ENCODE peak calls at places on chromosomes 1 and 21, in six cellular contexts. One of them, this sample, is unnamed.

GRCh38 chr1:4058706-4059105 is 158.6 kb upstream of the C1orf174 start:
- DNase-seq in IMR-90: no peak
- DNase-seq in GM23248: no peak
- DNase-seq in astrocyte: no peak
- DNase-seq in neural progenitor cell: no peak
- DNase-seq in H9: no peak
- DNase-seq in this sample: no peak

GRCh38 chr1:181083842-181084605 is 4.5 kb upstream of the IER5 start:
- DNase-seq in IMR-90: no peak
- DNase-seq in GM23248: peak; percentile 58
- DNase-seq in astrocyte: no peak
- DNase-seq in neural progenitor cell: peak; percentile 69
- DNase-seq in H9: peak; percentile 65
- DNase-seq in this sample: no peak

GRCh38 chr1:38888423-38889333 is 7.3 kb upstream of the GJA9 start:
- DNase-seq in IMR-90: no peak
- DNase-seq in GM23248: no peak
- DNase-seq in astrocyte: no peak
- DNase-seq in neural progenitor cell: no peak
- DNase-seq in H9: no peak
- DNase-seq in this sample: no peak

GRCh38 chr1:185894806-185895205 is 160.6 kb downstream of the HMCN1 start:
- DNase-seq in IMR-90: peak; percentile 46
- DNase-seq in GM23248: peak; percentile 43
- DNase-seq in astrocyte: peak; percentile 56
- DNase-seq in neural progenitor cell: no peak
- DNase-seq in H9: no peak
- DNase-seq in this sample: no peak

GRCh38 chr1:246875041-246876026 is 56.4 kb downstream of the AHCTF1 start:
- DNase-seq in IMR-90: peak; percentile 88
- DNase-seq in GM23248: peak; percentile 83
- DNase-seq in astrocyte: peak; percentile 79
- DNase-seq in neural progenitor cell: no peak
- DNase-seq in H9: no peak
- DNase-seq in this sample: no peak

GRCh38 chr1:31583082-31583994 is 7.0 kb downstream of the TINAGL1 start:
- DNase-seq in IMR-90: no peak
- DNase-seq in GM23248: no peak
- DNase-seq in astrocyte: no peak
- DNase-seq in neural progenitor cell: no peak
- DNase-seq in H9: no peak
- DNase-seq in this sample: peak; percentile 76

GRCh38 chr1:171142451-171143121 is 42.5 kb upstream of the FMO2 start:
- DNase-seq in IMR-90: peak; percentile 52
- DNase-seq in GM23248: peak; percentile 58
- DNase-seq in astrocyte: peak; percentile 65
- DNase-seq in neural progenitor cell: peak; percentile 45
- DNase-seq in H9: no peak
- DNase-seq in this sample: peak; percentile 76

GRCh38 chr1:19009126-19009881 is 52.8 kb upstream of the IFFO2 start:
- DNase-seq in IMR-90: no peak
- DNase-seq in GM23248: peak; percentile 16
- DNase-seq in astrocyte: no peak
- DNase-seq in neural progenitor cell: no peak
- DNase-seq in H9: no peak
- DNase-seq in this sample: peak; percentile 68

GRCh38 chr1:54120018-54120697 is 32.6 kb downstream of the CDCP2 start:
- DNase-seq in IMR-90: no peak
- DNase-seq in GM23248: no peak
- DNase-seq in astrocyte: no peak
- DNase-seq in neural progenitor cell: no peak
- DNase-seq in H9: no peak
- DNase-seq in this sample: no peak

GRCh38 chr1:245156736-245157505 is 2.1 kb downstream of the KIF26B start:
- DNase-seq in IMR-90: peak; percentile 12
- DNase-seq in GM23248: peak; percentile 54
- DNase-seq in astrocyte: peak; percentile 52
- DNase-seq in neural progenitor cell: peak; percentile 54
- DNase-seq in H9: peak; percentile 52
- DNase-seq in this sample: peak; percentile 90

GRCh38 chr1:115771847-115772457 is 3.4 kb upstream of the CASQ2 start:
- DNase-seq in IMR-90: peak; percentile 80
- DNase-seq in GM23248: peak; percentile 94
- DNase-seq in astrocyte: peak; percentile 77
- DNase-seq in neural progenitor cell: peak; percentile 86
- DNase-seq in H9: peak; percentile 88
- DNase-seq in this sample: peak; percentile 85

GRCh38 chr1:25572708-25573590 is 29.5 kb downstream of the LDLRAP1 start:
- DNase-seq in IMR-90: peak; percentile 42
- DNase-seq in GM23248: peak; percentile 81
- DNase-seq in astrocyte: no peak
- DNase-seq in neural progenitor cell: peak; percentile 81
- DNase-seq in H9: peak; percentile 80
- DNase-seq in this sample: peak; percentile 96

GRCh38 chr1:34137411-34137810 is 27.6 kb downstream of the CSMD2 start:
- DNase-seq in IMR-90: no peak
- DNase-seq in GM23248: no peak
- DNase-seq in astrocyte: no peak
- DNase-seq in neural progenitor cell: no peak
- DNase-seq in H9: no peak
- DNase-seq in this sample: no peak

GRCh38 chr1:65688848-65689247 is 103.8 kb upstream of the PDE4B start:
- DNase-seq in IMR-90: no peak
- DNase-seq in GM23248: peak; percentile 36
- DNase-seq in astrocyte: no peak
- DNase-seq in neural progenitor cell: no peak
- DNase-seq in H9: no peak
- DNase-seq in this sample: no peak

GRCh38 chr1:84083321-84083720 is 60.8 kb upstream of the PRKACB start:
- DNase-seq in IMR-90: no peak
- DNase-seq in GM23248: no peak
- DNase-seq in astrocyte: no peak
- DNase-seq in neural progenitor cell: no peak
- DNase-seq in H9: no peak
- DNase-seq in this sample: no peak

GRCh38 chr1:223153177-223154119 is 10.4 kb upstream of the TLR5 start:
- DNase-seq in IMR-90: peak; percentile 41
- DNase-seq in GM23248: peak; percentile 40
- DNase-seq in astrocyte: peak; percentile 51
- DNase-seq in neural progenitor cell: no peak
- DNase-seq in H9: no peak
- DNase-seq in this sample: no peak

GRCh38 chr1:90412563-90412962 is 304.5 kb downstream of the BARHL2 start:
- DNase-seq in IMR-90: no peak
- DNase-seq in GM23248: no peak
- DNase-seq in astrocyte: no peak
- DNase-seq in neural progenitor cell: no peak
- DNase-seq in H9: no peak
- DNase-seq in this sample: no peak

GRCh38 chr1:41862411-41863221 is 56.1 kb downstream of the HIVEP3 start:
- DNase-seq in IMR-90: peak; percentile 91
- DNase-seq in GM23248: peak; percentile 95
- DNase-seq in astrocyte: peak; percentile 98
- DNase-seq in neural progenitor cell: no peak
- DNase-seq in H9: no peak
- DNase-seq in this sample: peak; percentile 73

GRCh38 chr1:93061895-93062792 is 16.9 kb upstream of the MTF2 start:
- DNase-seq in IMR-90: peak; percentile 36
- DNase-seq in GM23248: peak; percentile 61
- DNase-seq in astrocyte: peak; percentile 18
- DNase-seq in neural progenitor cell: peak; percentile 47
- DNase-seq in H9: peak; percentile 51
- DNase-seq in this sample: peak; percentile 47

GRCh38 chr1:234554157-234554477 is 55.9 kb downstream of the IRF2BP2 start:
- DNase-seq in IMR-90: no peak
- DNase-seq in GM23248: no peak
- DNase-seq in astrocyte: no peak
- DNase-seq in neural progenitor cell: no peak
- DNase-seq in H9: no peak
- DNase-seq in this sample: no peak

GRCh38 chr21:33374080-33374873 is 28.9 kb upstream of the IFNGR2 start:
- DNase-seq in IMR-90: peak; percentile 58
- DNase-seq in GM23248: peak; percentile 58
- DNase-seq in astrocyte: peak; percentile 35
- DNase-seq in neural progenitor cell: peak; percentile 35
- DNase-seq in H9: peak; percentile 47
- DNase-seq in this sample: peak; percentile 65

GRCh38 chr1:160741597-160742348 is 2.7 kb downstream of the SLAMF7 start:
- DNase-seq in IMR-90: no peak
- DNase-seq in GM23248: no peak
- DNase-seq in astrocyte: no peak
- DNase-seq in neural progenitor cell: peak; percentile 13
- DNase-seq in H9: no peak
- DNase-seq in this sample: no peak

GRCh38 chr1:163875214-163875926 is 553.6 kb downstream of the NUF2 start:
- DNase-seq in IMR-90: peak; percentile 22
- DNase-seq in GM23248: peak; percentile 92
- DNase-seq in astrocyte: peak; percentile 86
- DNase-seq in neural progenitor cell: peak; percentile 13
- DNase-seq in H9: no peak
- DNase-seq in this sample: peak; percentile 42

GRCh38 chr21:34047835-34048234 is 25.5 kb upstream of the MRPS6 start:
- DNase-seq in IMR-90: no peak
- DNase-seq in GM23248: no peak
- DNase-seq in astrocyte: no peak
- DNase-seq in neural progenitor cell: no peak
- DNase-seq in H9: no peak
- DNase-seq in this sample: no peak

GRCh38 chr1:167446946-167447345 is 71.4 kb downstream of the CD247 start:
- DNase-seq in IMR-90: no peak
- DNase-seq in GM23248: no peak
- DNase-seq in astrocyte: no peak
- DNase-seq in neural progenitor cell: no peak
- DNase-seq in H9: no peak
- DNase-seq in this sample: no peak

GRCh38 chr1:22778842-22779520 is 68.3 kb downstream of the EPHB2 start:
- DNase-seq in IMR-90: no peak
- DNase-seq in GM23248: no peak
- DNase-seq in astrocyte: no peak
- DNase-seq in neural progenitor cell: peak; percentile 48
- DNase-seq in H9: no peak
- DNase-seq in this sample: no peak

GRCh38 chr1:219140308-219140877 is 33.3 kb upstream of the LYPLAL1 start:
- DNase-seq in IMR-90: no peak
- DNase-seq in GM23248: no peak
- DNase-seq in astrocyte: no peak
- DNase-seq in neural progenitor cell: no peak
- DNase-seq in H9: no peak
- DNase-seq in this sample: no peak

GRCh38 chr1:231990388-231990787 is 363.8 kb downstream of the DISC1 start:
- DNase-seq in IMR-90: no peak
- DNase-seq in GM23248: peak; percentile 6
- DNase-seq in astrocyte: no peak
- DNase-seq in neural progenitor cell: no peak
- DNase-seq in H9: no peak
- DNase-seq in this sample: no peak

GRCh38 chr1:6832789-6833188 is 47.5 kb downstream of the CAMTA1 start:
- DNase-seq in IMR-90: no peak
- DNase-seq in GM23248: no peak
- DNase-seq in astrocyte: no peak
- DNase-seq in neural progenitor cell: no peak
- DNase-seq in H9: no peak
- DNase-seq in this sample: peak; percentile 8

GRCh38 chr1:19814681-19815503 is at the start of gene RNF186:
- DNase-seq in IMR-90: no peak
- DNase-seq in GM23248: no peak
- DNase-seq in astrocyte: no peak
- DNase-seq in neural progenitor cell: no peak
- DNase-seq in H9: no peak
- DNase-seq in this sample: no peak

GRCh38 chr1:183543619-183544204 is 46.5 kb downstream of the NCF2 start:
- DNase-seq in IMR-90: peak; percentile 74
- DNase-seq in GM23248: peak; percentile 84
- DNase-seq in astrocyte: peak; percentile 39
- DNase-seq in neural progenitor cell: peak; percentile 60
- DNase-seq in H9: no peak
- DNase-seq in this sample: peak; percentile 69

GRCh38 chr1:43529206-43529731 is 1.4 kb upstream of the PTPRF start:
- DNase-seq in IMR-90: peak; percentile 90
- DNase-seq in GM23248: peak; percentile 90
- DNase-seq in astrocyte: peak; percentile 66
- DNase-seq in neural progenitor cell: peak; percentile 89
- DNase-seq in H9: peak; percentile 83
- DNase-seq in this sample: peak; percentile 98
- H2AFZ ChIP-seq in IMR-90: peak overlapping the region; percentile 9
- H2AFZ ChIP-seq in GM23248: no peak overlapping the region
- H2AFZ ChIP-seq in astrocyte: no peak overlapping the region
- H2AFZ ChIP-seq in neural progenitor cell: no peak overlapping the region
- H2AFZ ChIP-seq in H9: peak overlapping the region; percentile 66
- H2AFZ ChIP-seq in this sample: no peak overlapping the region

GRCh38 chr1:88787023-88787903 is 103.2 kb downstream of the PKN2 start:
- DNase-seq in IMR-90: no peak
- DNase-seq in GM23248: no peak
- DNase-seq in astrocyte: no peak
- DNase-seq in neural progenitor cell: no peak
- DNase-seq in H9: no peak
- DNase-seq in this sample: no peak
- H3K4me2 ChIP-seq in IMR-90: no peak overlapping the region
- H3K4me2 ChIP-seq in GM23248: no peak overlapping the region
- H3K4me2 ChIP-seq in astrocyte: no peak overlapping the region
- H3K4me2 ChIP-seq in neural progenitor cell: no peak overlapping the region
- H3K4me2 ChIP-seq in H9: no peak overlapping the region
- H3K4me2 ChIP-seq in this sample: no peak overlapping the region

DNA sequence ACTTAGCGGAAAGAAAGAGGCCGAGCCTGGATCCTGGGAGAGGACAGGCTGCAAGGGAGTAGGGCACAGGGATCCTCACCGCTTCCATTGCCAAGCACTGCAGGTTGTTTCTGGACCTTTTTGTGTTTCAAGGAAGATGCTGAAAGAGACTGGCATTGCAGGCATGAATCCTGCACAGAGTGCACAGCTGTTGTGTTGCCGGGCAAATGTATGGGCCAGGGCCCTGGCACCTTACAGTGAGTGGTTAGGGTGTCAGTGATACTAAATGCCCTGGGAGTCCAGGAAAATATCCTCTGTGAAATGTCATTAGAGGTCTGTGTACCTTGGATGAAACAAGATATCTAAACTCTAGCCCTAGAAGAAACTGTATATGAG is 145.5 kb upstream of the FGGY start:
- DNase-seq in IMR-90: no peak
- DNase-seq in GM23248: no peak
- DNase-seq in astrocyte: no peak
- DNase-seq in neural progenitor cell: no peak
- DNase-seq in H9: no peak
- DNase-seq in this sample: no peak
- H2AFZ ChIP-seq in IMR-90: peak overlapping the region; percentile 84
- H2AFZ ChIP-seq in GM23248: peak overlapping the region; percentile 12
- H2AFZ ChIP-seq in astrocyte: peak overlapping the region; percentile 4
- H2AFZ ChIP-seq in neural progenitor cell: peak overlapping the region; percentile 12
- H2AFZ ChIP-seq in H9: no peak overlapping the region
- H2AFZ ChIP-seq in this sample: no peak overlapping the region

GRCh38 chr1:9827558-9828185 is 3.9 kb upstream of the CLSTN1 start:
- DNase-seq in IMR-90: no peak
- DNase-seq in GM23248: peak; percentile 85
- DNase-seq in astrocyte: no peak
- DNase-seq in neural progenitor cell: no peak
- DNase-seq in H9: peak; percentile 42
- DNase-seq in this sample: peak; percentile 90
- H3K4me2 ChIP-seq in IMR-90: no peak overlapping the region
- H3K4me2 ChIP-seq in GM23248: peak overlapping the region; percentile 5
- H3K4me2 ChIP-seq in astrocyte: no peak overlapping the region
- H3K4me2 ChIP-seq in neural progenitor cell: no peak overlapping the region
- H3K4me2 ChIP-seq in H9: no peak overlapping the region
- H3K4me2 ChIP-seq in this sample: peak overlapping the region; percentile 18

GRCh38 chr1:10388387-10388715 is 10.5 kb upstream of the PGD start:
- DNase-seq in IMR-90: no peak
- DNase-seq in GM23248: no peak
- DNase-seq in astrocyte: no peak
- DNase-seq in neural progenitor cell: no peak
- DNase-seq in H9: no peak
- DNase-seq in this sample: peak; percentile 70
- H2AFZ ChIP-seq in IMR-90: no peak overlapping the region
- H2AFZ ChIP-seq in GM23248: peak overlapping the region; percentile 40
- H2AFZ ChIP-seq in astrocyte: no peak overlapping the region
- H2AFZ ChIP-seq in neural progenitor cell: no peak overlapping the region
- H2AFZ ChIP-seq in H9: no peak overlapping the region
- H2AFZ ChIP-seq in this sample: no peak overlapping the region